ENCODE peak calls at places on chromosomes 4 and X, in six cellular contexts. One of them, this sample, is unnamed.
A peak's percentile ranks its signal among the peaks of the same experiment; 100 is the strongest.

GRCh38 chr4:28868831-28869230 is 1851.3 kb upstream of the PCDH7 start:
- DNase-seq in tibial nerve: no peak
- DNase-seq in body of pancreas: no peak
- DNase-seq in endothelial cell of umbilical vein: no peak
- DNase-seq in IMR-90: no peak
- DNase-seq in testis: no peak
- DNase-seq in this sample: no peak

GRCh38 chr4:146975535-146975934 is 29.9 kb upstream of the TTC29 start:
- DNase-seq in endothelial cell of umbilical vein: peak; percentile 52
- DNase-seq in testis: no peak
- DNase-seq in IMR-90: no peak
- DNase-seq in body of pancreas: no peak
- DNase-seq in tibial nerve: no peak
- DNase-seq in this sample: no peak

GRCh38 chr4:165199286-165199685 is 8.1 kb upstream of the KLHL2 start:
- DNase-seq in body of pancreas: no peak
- DNase-seq in endothelial cell of umbilical vein: no peak
- DNase-seq in testis: no peak
- DNase-seq in tibial nerve: no peak
- DNase-seq in IMR-90: no peak
- DNase-seq in this sample: no peak

GRCh38 chrX:141468940-141469339 is 115.6 kb downstream of the SPANXA1 start:
- DNase-seq in endothelial cell of umbilical vein: peak; percentile 73
- DNase-seq in IMR-90: peak; percentile 57
- DNase-seq in body of pancreas: no peak
- DNase-seq in testis: no peak
- DNase-seq in tibial nerve: no peak
- DNase-seq in this sample: no peak

GRCh38 chr4:153154010-153154975 is 50.0 kb upstream of the TRIM2 start:
- DNase-seq in endothelial cell of umbilical vein: peak; percentile 57
- DNase-seq in testis: no peak
- DNase-seq in body of pancreas: no peak
- DNase-seq in IMR-90: peak; percentile 68
- DNase-seq in tibial nerve: no peak
- DNase-seq in this sample: peak; percentile 25

GRCh38 chr4:36065274-36065871 is 178.9 kb downstream of the ARAP2 start:
- DNase-seq in testis: no peak
- DNase-seq in tibial nerve: no peak
- DNase-seq in endothelial cell of umbilical vein: no peak
- DNase-seq in body of pancreas: no peak
- DNase-seq in IMR-90: no peak
- DNase-seq in this sample: no peak

GRCh38 chr4:27894951-27895350 is 1034.3 kb downstream of the STIM2 start:
- DNase-seq in IMR-90: peak; percentile 4
- DNase-seq in testis: no peak
- DNase-seq in body of pancreas: no peak
- DNase-seq in tibial nerve: no peak
- DNase-seq in endothelial cell of umbilical vein: no peak
- DNase-seq in this sample: no peak

GRCh38 chr4:94650129-94650495 is 107.6 kb upstream of the BMPR1B start:
- DNase-seq in testis: no peak
- DNase-seq in IMR-90: no peak
- DNase-seq in body of pancreas: no peak
- DNase-seq in tibial nerve: no peak
- DNase-seq in endothelial cell of umbilical vein: peak; percentile 46
- DNase-seq in this sample: no peak

GRCh38 chr4:58649236-58649635 is 1539.1 kb upstream of the IGFBP7 start:
- DNase-seq in body of pancreas: no peak
- DNase-seq in IMR-90: no peak
- DNase-seq in testis: no peak
- DNase-seq in tibial nerve: no peak
- DNase-seq in endothelial cell of umbilical vein: no peak
- DNase-seq in this sample: no peak

GRCh38 chrX:24999501-24999900 is 16.3 kb downstream of the ARX start:
- DNase-seq in testis: no peak
- DNase-seq in tibial nerve: no peak
- DNase-seq in IMR-90: no peak
- DNase-seq in endothelial cell of umbilical vein: no peak
- DNase-seq in body of pancreas: no peak
- DNase-seq in this sample: no peak

GRCh38 chrX:9678215-9678980 is 87.2 kb downstream of the GPR143 start:
- DNase-seq in tibial nerve: no peak
- DNase-seq in IMR-90: peak; percentile 63
- DNase-seq in testis: no peak
- DNase-seq in endothelial cell of umbilical vein: no peak
- DNase-seq in body of pancreas: no peak
- DNase-seq in this sample: no peak

GRCh38 chr4:151801547-151802516 is 41.0 kb upstream of the GATB start:
- DNase-seq in IMR-90: peak; percentile 44
- DNase-seq in tibial nerve: no peak
- DNase-seq in body of pancreas: peak; percentile 45
- DNase-seq in testis: peak; percentile 65
- DNase-seq in endothelial cell of umbilical vein: peak; percentile 51
- DNase-seq in this sample: peak; percentile 50

GRCh38 chrX:33970028-33970932 is 161.8 kb downstream of the FAM47A start:
- DNase-seq in IMR-90: no peak
- DNase-seq in testis: no peak
- DNase-seq in tibial nerve: no peak
- DNase-seq in endothelial cell of umbilical vein: no peak
- DNase-seq in body of pancreas: no peak
- DNase-seq in this sample: no peak

GRCh38 chr4:140762202-140762601 is 6.0 kb upstream of the TBC1D9 start:
- DNase-seq in tibial nerve: no peak
- DNase-seq in testis: no peak
- DNase-seq in endothelial cell of umbilical vein: no peak
- DNase-seq in body of pancreas: no peak
- DNase-seq in IMR-90: no peak
- DNase-seq in this sample: no peak
- TF ChIP-seq POLR2A in tibial nerve: no peak
- TF ChIP-seq POLR2A in testis: no peak
- TF ChIP-seq POLR2A in endothelial cell of umbilical vein: no peak
- TF ChIP-seq POLR2A in body of pancreas: no peak
- TF ChIP-seq POLR2A in IMR-90: no peak
- TF ChIP-seq POLR2A in this sample: no peak

GRCh38 chr4:121711263-121712000 is 14.7 kb upstream of the ANXA5 start:
- DNase-seq in endothelial cell of umbilical vein: peak; percentile 90
- DNase-seq in IMR-90: peak; percentile 97
- DNase-seq in testis: peak; percentile 86
- DNase-seq in body of pancreas: peak; percentile 53
- DNase-seq in tibial nerve: peak; percentile 65
- DNase-seq in this sample: peak; percentile 83
- TF ChIP-seq POLR2A in endothelial cell of umbilical vein: peak; percentile 87
- TF ChIP-seq POLR2A in IMR-90: peak; percentile 93
- TF ChIP-seq POLR2A in testis: no peak
- TF ChIP-seq POLR2A in body of pancreas: no peak
- TF ChIP-seq POLR2A in tibial nerve: peak; percentile 8
- TF ChIP-seq POLR2A in this sample: no peak

GRCh38 chr4:67250497-67250896 is 294.8 kb downstream of the CENPC start:
- DNase-seq in IMR-90: no peak
- DNase-seq in testis: no peak
- DNase-seq in endothelial cell of umbilical vein: no peak
- DNase-seq in tibial nerve: no peak
- DNase-seq in body of pancreas: no peak
- DNase-seq in this sample: no peak
- TF ChIP-seq POLR2A in IMR-90: no peak
- TF ChIP-seq POLR2A in testis: no peak
- TF ChIP-seq POLR2A in endothelial cell of umbilical vein: no peak
- TF ChIP-seq POLR2A in tibial nerve: no peak
- TF ChIP-seq POLR2A in body of pancreas: no peak
- TF ChIP-seq POLR2A in this sample: no peak

GRCh38 chr4:133148690-133149363 is at the start of gene PCDH10:
- DNase-seq in endothelial cell of umbilical vein: peak; percentile 98
- DNase-seq in testis: peak; percentile 93
- DNase-seq in tibial nerve: peak; percentile 85
- DNase-seq in IMR-90: peak; percentile 87
- DNase-seq in body of pancreas: peak; percentile 89
- DNase-seq in this sample: peak; percentile 87
- TF ChIP-seq POLR2A in endothelial cell of umbilical vein: peak; percentile 96
- TF ChIP-seq POLR2A in testis: no peak
- TF ChIP-seq POLR2A in tibial nerve: peak; percentile 86
- TF ChIP-seq POLR2A in IMR-90: peak; percentile 94
- TF ChIP-seq POLR2A in body of pancreas: peak; percentile 80
- TF ChIP-seq POLR2A in this sample: no peak

GRCh38 chr4:102504941-102505340 is 3.8 kb downstream of the NFKB1 start:
- DNase-seq in testis: no peak
- DNase-seq in IMR-90: no peak
- DNase-seq in tibial nerve: no peak
- DNase-seq in endothelial cell of umbilical vein: no peak
- DNase-seq in body of pancreas: no peak
- DNase-seq in this sample: no peak
- TF ChIP-seq POLR2A in testis: no peak
- TF ChIP-seq POLR2A in IMR-90: no peak
- TF ChIP-seq POLR2A in tibial nerve: no peak
- TF ChIP-seq POLR2A in endothelial cell of umbilical vein: no peak
- TF ChIP-seq POLR2A in body of pancreas: no peak
- TF ChIP-seq POLR2A in this sample: no peak

DNA sequence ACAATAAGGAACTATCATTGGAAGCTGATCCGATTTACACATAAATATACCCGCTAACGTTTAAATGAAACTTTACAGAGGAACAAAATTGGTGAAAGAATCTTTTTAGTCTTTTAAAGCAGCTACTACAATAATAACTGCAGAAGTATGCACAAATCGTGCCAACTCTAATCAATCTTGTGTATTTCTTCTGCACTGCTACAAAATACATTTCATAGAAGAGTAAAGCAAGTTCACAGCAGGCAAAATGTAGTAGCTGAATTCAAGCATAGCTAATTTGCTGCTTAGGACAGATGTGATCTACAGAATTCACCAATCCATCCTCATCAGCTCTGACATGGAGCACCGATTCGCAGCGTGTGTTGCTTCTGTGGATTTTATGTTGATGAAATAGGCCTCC is 367.2 kb upstream of the FGF13 start:
- DNase-seq in body of pancreas: no peak
- DNase-seq in endothelial cell of umbilical vein: no peak
- DNase-seq in testis: no peak
- DNase-seq in tibial nerve: no peak
- DNase-seq in IMR-90: no peak
- DNase-seq in this sample: no peak
- TF ChIP-seq POLR2A in body of pancreas: no peak
- TF ChIP-seq POLR2A in endothelial cell of umbilical vein: no peak
- TF ChIP-seq POLR2A in testis: no peak
- TF ChIP-seq POLR2A in tibial nerve: no peak
- TF ChIP-seq POLR2A in IMR-90: no peak
- TF ChIP-seq POLR2A in this sample: no peak

DNA sequence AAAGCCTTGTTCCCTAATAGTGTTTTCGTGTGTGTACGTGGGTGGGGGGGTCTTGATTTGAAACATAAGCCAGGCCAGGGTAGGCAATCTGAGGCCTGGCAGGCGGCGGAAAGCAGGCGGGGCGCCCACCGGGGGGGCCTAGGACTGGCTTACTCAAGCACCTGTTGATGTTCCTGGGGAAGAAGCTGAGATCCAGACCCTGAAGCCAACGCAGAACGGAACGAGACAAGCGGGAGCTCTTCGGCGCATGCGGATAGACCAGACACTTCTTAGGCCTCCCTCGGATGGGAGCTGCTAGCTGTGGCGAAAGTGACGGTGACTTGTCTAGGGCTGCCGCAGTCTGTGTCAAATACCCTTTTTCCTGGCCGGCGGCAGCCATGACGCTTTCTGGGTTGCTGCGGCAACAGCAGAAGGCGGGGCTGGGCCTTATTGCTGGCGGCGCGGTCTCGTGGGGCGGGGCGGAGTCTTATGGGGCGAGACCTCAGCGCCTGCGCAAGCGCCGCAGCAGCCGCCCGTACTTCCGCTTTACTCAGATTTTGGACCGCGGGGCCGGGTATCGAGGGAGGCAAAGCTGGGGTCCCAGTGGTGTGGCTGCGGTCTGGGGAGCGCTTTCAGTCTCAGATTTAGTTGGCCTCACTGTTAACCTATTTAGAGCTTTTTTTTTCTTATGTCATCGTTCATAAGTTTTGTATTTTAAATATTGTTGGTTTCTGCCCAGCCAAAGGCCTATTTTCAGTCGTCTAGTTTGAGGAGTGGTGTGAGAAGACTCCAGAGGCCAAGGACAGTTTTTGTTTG is at the start of gene SPATA4:
- DNase-seq in tibial nerve: peak; percentile 88
- DNase-seq in endothelial cell of umbilical vein: peak; percentile 93
- DNase-seq in testis: peak; percentile 97
- DNase-seq in body of pancreas: peak; percentile 93
- DNase-seq in IMR-90: peak; percentile 89
- DNase-seq in this sample: peak; percentile 92
- TF ChIP-seq POLR2A in tibial nerve: peak; percentile 55
- TF ChIP-seq POLR2A in endothelial cell of umbilical vein: peak; percentile 75
- TF ChIP-seq POLR2A in testis: no peak
- TF ChIP-seq POLR2A in body of pancreas: peak; percentile 52
- TF ChIP-seq POLR2A in IMR-90: peak; percentile 81
- TF ChIP-seq POLR2A in this sample: peak; percentile 54

GRCh38 chrX:1380672-1381233 is 11.2 kb downstream of the SLC25A6 start:
- DNase-seq in IMR-90: no peak
- DNase-seq in endothelial cell of umbilical vein: no peak
- DNase-seq in body of pancreas: peak; percentile 20
- DNase-seq in tibial nerve: no peak
- DNase-seq in testis: peak; percentile 11
- DNase-seq in this sample: no peak

GRCh38 chrX:1378306-1378758 is 13.6 kb downstream of the SLC25A6 start:
- DNase-seq in testis: no peak
- DNase-seq in endothelial cell of umbilical vein: no peak
- DNase-seq in IMR-90: no peak
- DNase-seq in body of pancreas: peak; percentile 13
- DNase-seq in tibial nerve: no peak
- DNase-seq in this sample: no peak
- TF ChIP-seq POLR2A in testis: no peak
- TF ChIP-seq POLR2A in endothelial cell of umbilical vein: no peak
- TF ChIP-seq POLR2A in IMR-90: no peak
- TF ChIP-seq POLR2A in body of pancreas: no peak
- TF ChIP-seq POLR2A in tibial nerve: no peak
- TF ChIP-seq POLR2A in this sample: no peak

GRCh38 chrX:48574270-48575266 is at the start of gene RBM3:
- DNase-seq in IMR-90: peak; percentile 91
- DNase-seq in testis: peak; percentile 93
- DNase-seq in endothelial cell of umbilical vein: peak; percentile 90
- DNase-seq in tibial nerve: peak; percentile 80
- DNase-seq in body of pancreas: peak; percentile 92
- DNase-seq in this sample: peak; percentile 95
- TF ChIP-seq POLR2A in IMR-90: peak; percentile 95
- TF ChIP-seq POLR2A in testis: no peak
- TF ChIP-seq POLR2A in endothelial cell of umbilical vein: peak; percentile 80
- TF ChIP-seq POLR2A in tibial nerve: peak; percentile 84
- TF ChIP-seq POLR2A in body of pancreas: peak; percentile 95
- TF ChIP-seq POLR2A in this sample: peak; percentile 93

GRCh38 chr4:78748361-78748760 is 27.8 kb upstream of the BMP2K start:
- DNase-seq in body of pancreas: no peak
- DNase-seq in testis: no peak
- DNase-seq in endothelial cell of umbilical vein: no peak
- DNase-seq in IMR-90: peak; percentile 58
- DNase-seq in tibial nerve: no peak
- DNase-seq in this sample: no peak
- TF ChIP-seq POLR2A in body of pancreas: no peak
- TF ChIP-seq POLR2A in testis: no peak
- TF ChIP-seq POLR2A in endothelial cell of umbilical vein: no peak
- TF ChIP-seq POLR2A in IMR-90: no peak
- TF ChIP-seq POLR2A in tibial nerve: no peak
- TF ChIP-seq POLR2A in this sample: no peak